ENCODE peak calls at places on chromosomes 1 and 21, in seven cellular contexts. A is IMR-90, F is H1, U is neuronal stem cell, C is mesendoderm, I is H9, X is trophoblast cell. T is an unnamed sample.

GRCh38 chr1:248098529-248098928 is 3.5 kb downstream of the OR2L13 start:
- DNase-seq in A (no peak), F (no peak), U (no peak), C (no peak), I (no peak), X (no peak), T (no peak)

GRCh38 chr21:44461438-44462089 is 6.3 kb downstream of the LRRC3 start:
- DNase-seq in A (no peak), F (no peak), U (no peak), C (no peak), I (peak), X (peak), T (no peak)

GRCh38 chr1:206463137-206463536 is 7.1 kb upstream of the IKBKE start:
- DNase-seq in A (no peak), F (no peak), U (no peak), C (no peak), I (no peak), X (no peak), T (no peak)

GRCh38 chr1:65235867-65236805 is 73.2 kb upstream of the DNAJC6 start:
- DNase-seq in A (peak), F (no peak), U (peak), C (peak), I (no peak), X (peak), T (peak)

GRCh38 chr1:162632743-162633326 is 571 bp downstream of the DDR2 start:
- DNase-seq in A (peak), F (no peak), U (no peak), C (peak), I (no peak), X (no peak), T (peak)

GRCh38 chr1:107889524-107889923 is 75.5 kb downstream of the VAV3 start:
- DNase-seq in A (no peak), F (no peak), U (no peak), C (no peak), I (no peak), X (no peak), T (no peak)

GRCh38 chr1:47582891-47583608 is 145.2 kb downstream of the FOXD2 start:
- DNase-seq in A (no peak), F (no peak), U (no peak), C (no peak), I (peak), X (no peak), T (no peak)

GRCh38 chr21:31872452-31873274 is at the start of gene HUNK:
- DNase-seq in A (peak), F (no peak), U (peak), C (peak), I (peak), X (peak), T (peak)

GRCh38 chr1:64917328-64917861 is 49.0 kb downstream of the JAK1 start:
- DNase-seq in A (peak), F (no peak), U (no peak), C (peak), I (no peak), X (peak), T (peak)

GRCh38 chr21:45303111-45303615 is 15.5 kb upstream of the POFUT2 start:
- DNase-seq in A (no peak), F (no peak), U (no peak), C (no peak), I (no peak), X (no peak), T (no peak)

GRCh38 chr1:31977361-31978131 is 36.1 kb upstream of the KHDRBS1 start:
- DNase-seq in A (peak), F (peak), U (no peak), C (peak), I (peak), X (no peak), T (peak)

GRCh38 chr1:148309940-148310500 is 157.9 kb upstream of the NBPF11 start:
- DNase-seq in A (no peak), F (no peak), U (no peak), C (peak), I (no peak), X (no peak), T (no peak)

GRCh38 chr1:182329471-182329870 is 62.1 kb downstream of the GLUL start:
- DNase-seq in A (no peak), F (no peak), U (no peak), C (no peak), I (no peak), X (no peak), T (no peak)

GRCh38 chr1:11792106-11792505 is 13.7 kb downstream of the MTHFR start:
- DNase-seq in A (no peak), F (no peak), U (no peak), C (no peak), I (no peak), X (no peak), T (no peak)

GRCh38 chr1:179591592-179592580 is at the start of gene TDRD5:
- DNase-seq in A (no peak), F (no peak), U (no peak), C (peak), I (peak), X (peak), T (no peak)

GRCh38 chr1:91585982-91586381 is 85.3 kb downstream of the CDC7 start:
- DNase-seq in A (no peak), F (no peak), U (no peak), C (no peak), I (no peak), X (peak), T (no peak)

GRCh38 chr1:20223106-20223505 is 36.8 kb upstream of the PLA2G2C start:
- DNase-seq in A (no peak), F (no peak), U (no peak), C (no peak), I (no peak), X (no peak), T (no peak)

GRCh38 chr1:91555074-91555730 is 54.6 kb downstream of the CDC7 start:
- DNase-seq in A (peak), F (no peak), U (no peak), C (no peak), I (no peak), X (no peak), T (peak)

GRCh38 chr1:36938807-36939206 is 95.5 kb downstream of the GRIK3 start:
- DNase-seq in A (no peak), F (no peak), U (no peak), C (no peak), I (no peak), X (peak), T (no peak)

GRCh38 chr21:45403825-45404725 is 890 bp upstream of the COL18A1 start:
- DNase-seq in A (peak), F (peak), U (no peak), C (peak), I (peak), X (no peak), T (peak)

GRCh38 chr1:218620956-218621355 is 275.8 kb downstream of the TGFB2 start:
- DNase-seq in A (peak), F (no peak), U (no peak), C (no peak), I (no peak), X (no peak), T (no peak)

GRCh38 chr1:156602557-156602993 is 1.3 kb upstream of the GPATCH4 start:
- DNase-seq in A (no peak), F (no peak), U (no peak), C (peak), I (no peak), X (no peak), T (no peak)

GRCh38 chr1:2539312-2539907 is 9.3 kb upstream of the HES5 start:
- DNase-seq in A (no peak), F (no peak), U (no peak), C (peak), I (peak), X (peak), T (no peak)

GRCh38 chr1:248824301-248824700 is 1.4 kb downstream of the SH3BP5L start:
- DNase-seq in A (no peak), F (no peak), U (no peak), C (no peak), I (no peak), X (no peak), T (no peak)

GRCh38 chr1:232793944-232794343 is 11.3 kb upstream of the MAP10 start:
- DNase-seq in A (peak), F (no peak), U (no peak), C (no peak), I (no peak), X (no peak), T (peak)

GRCh38 chr21:29436143-29436542 is 137.4 kb downstream of the BACH1 start:
- DNase-seq in A (no peak), F (no peak), U (no peak), C (no peak), I (no peak), X (no peak), T (no peak)

GRCh38 chr21:27805696-27806095 is 838.8 kb upstream of the ADAMTS5 start:
- DNase-seq in A (no peak), F (no peak), U (no peak), C (no peak), I (no peak), X (no peak), T (no peak)

GRCh38 chr21:46098303-46099141 is 610 bp downstream of the COL6A2 start:
- DNase-seq in A (no peak), F (no peak), U (no peak), C (peak), I (peak), X (no peak), T (no peak)

GRCh38 chr1:247241687-247242086 is 14.2 kb upstream of the VN1R5 start:
- DNase-seq in A (no peak), F (no peak), U (no peak), C (no peak), I (no peak), X (no peak), T (no peak)

GRCh38 chr1:26610781-26611180 is 81.2 kb downstream of the RPS6KA1 start:
- DNase-seq in A (no peak), F (no peak), U (no peak), C (peak), I (no peak), X (no peak), T (no peak)

GRCh38 chr21:42401820-42402251 is 1.9 kb upstream of the UBASH3A start:
- DNase-seq in A (no peak), F (no peak), U (no peak), C (no peak), I (no peak), X (no peak), T (no peak)
- H2AK5ac ChIP-seq in A (no peak), F (no peak), U (no peak), C (no peak), I (no peak), X (no peak), T (no peak)

DNA sequence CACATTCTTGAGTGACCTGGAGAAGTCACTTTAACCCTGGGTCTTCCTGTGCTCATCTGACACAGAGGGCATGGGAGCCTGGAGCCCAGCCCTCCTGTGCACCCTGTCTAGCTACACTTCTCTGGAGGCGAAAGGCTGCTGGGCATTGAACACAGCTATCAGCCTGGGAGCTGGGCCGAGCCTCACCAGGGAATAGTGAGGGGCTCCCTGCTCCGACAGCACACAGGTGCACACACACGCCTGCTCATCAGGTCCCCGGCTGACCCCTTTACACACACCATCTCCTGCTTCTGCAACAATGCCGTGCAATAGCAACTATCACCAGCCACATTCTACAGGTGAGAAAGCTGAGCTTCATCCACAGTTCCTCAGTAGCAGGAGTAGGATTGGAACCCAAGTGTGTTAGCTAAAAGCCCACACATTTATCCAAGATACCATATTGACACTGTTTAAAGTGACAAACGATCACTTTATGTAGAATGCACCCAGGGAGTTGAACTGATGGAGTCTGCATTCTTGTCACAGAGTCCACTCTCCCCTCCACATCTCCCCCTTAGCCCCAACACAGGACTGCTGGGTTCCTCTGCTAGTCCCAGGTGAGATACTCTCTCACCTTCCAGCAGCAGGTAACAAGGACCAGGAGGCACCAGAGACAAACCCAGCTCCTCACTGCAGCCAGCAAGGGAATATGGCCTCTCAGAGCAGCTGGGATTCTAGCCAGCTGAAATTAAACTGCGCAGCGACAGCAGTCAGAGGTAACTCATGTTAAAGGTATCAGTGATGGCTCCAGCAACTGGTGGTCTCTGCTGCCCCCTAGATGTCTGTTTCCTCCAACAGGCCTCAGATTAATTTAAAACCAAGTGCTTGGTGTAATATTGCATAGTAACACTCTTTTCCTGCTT is 18.3 kb upstream of the CAPN8 start:
- DNase-seq in A (peak), F (no peak), U (peak), C (peak), I (peak), X (peak), T (peak)
- H2AK5ac ChIP-seq in A (no peak), F (no peak), U (no peak), C (no peak), I (no peak), X (no peak), T (no peak)

GRCh38 chr1:199698222-199698621 is 329.3 kb upstream of the NR5A2 start:
- DNase-seq in A (no peak), F (no peak), U (no peak), C (no peak), I (no peak), X (no peak), T (no peak)
- H2AK5ac ChIP-seq in A (no peak), F (no peak), U (no peak), C (no peak), I (no peak), X (no peak), T (no peak)

GRCh38 chr1:54352755-54353154 is 53.4 kb downstream of the SSBP3 start:
- DNase-seq in A (no peak), F (no peak), U (no peak), C (no peak), I (no peak), X (no peak), T (peak)
- H2AK5ac ChIP-seq in A (no peak), F (no peak), U (no peak), C (no peak), I (no peak), X (no peak), T (no peak)

DNA sequence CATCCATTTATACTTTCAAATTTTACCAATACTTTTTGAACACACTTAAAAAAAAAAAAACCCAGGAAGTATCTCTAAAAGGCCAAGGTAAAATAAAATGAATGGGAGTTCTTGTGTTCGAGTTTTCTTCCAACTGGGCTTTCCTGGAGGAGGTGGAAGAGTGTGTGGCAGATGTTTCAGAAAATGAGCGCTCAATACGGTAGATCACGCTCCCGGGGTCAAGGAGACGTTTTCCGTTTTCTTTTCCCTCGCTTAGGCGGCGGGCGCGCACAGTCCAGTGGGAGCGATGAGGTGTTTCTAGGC is 520 bp upstream of the UBE4B start:
- DNase-seq in A (no peak), F (no peak), U (no peak), C (no peak), I (no peak), X (no peak), T (no peak)
- H2AK5ac ChIP-seq in A (peak), F (no peak), U (no peak), C (no peak), I (no peak), X (no peak), T (no peak)

DNA sequence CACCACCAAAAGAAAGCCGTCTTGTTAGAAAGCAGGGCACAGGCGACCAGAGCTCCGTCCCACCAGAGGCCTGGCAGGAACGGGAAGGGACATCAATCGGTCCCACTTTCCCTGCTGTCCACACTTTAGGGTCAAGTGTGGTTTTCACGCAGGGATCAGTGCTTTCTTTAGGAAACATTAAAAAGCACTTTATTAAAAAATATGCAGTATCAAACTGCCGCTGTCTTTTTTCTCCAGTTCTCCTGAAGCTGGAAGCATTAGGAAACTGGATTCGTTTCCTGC is 437 bp downstream of the IFNLR1 start:
- DNase-seq in A (no peak), F (no peak), U (no peak), C (no peak), I (no peak), X (peak), T (no peak)
- H2AK5ac ChIP-seq in A (no peak), F (no peak), U (no peak), C (no peak), I (no peak), X (no peak), T (no peak)